ENCODE peak calls at places on chromosomes 16 and 17, in six cellular contexts. Z is neuronal stem cell, K is H1, R is H9, O is mesenchymal stem cell, G is trophoblast cell. C is an unnamed sample.

GRCh38 chr16:11032000-11032921 is 87.9 kb downstream of the CLEC16A start:
- DNase-seq in Z (no peak), G (no peak), R (no peak), K (no peak), O (peak), C (no peak)

GRCh38 chr17:34206569-34206968 is 48.5 kb upstream of the CCL2 start:
- DNase-seq in Z (no peak), K (no peak), R (no peak), O (no peak), G (peak), C (no peak)

GRCh38 chr17:80259642-80260535 is 763 bp upstream of the RNF213 start:
- DNase-seq in Z (peak), R (peak), G (peak), K (no peak), O (peak), C (peak)

GRCh38 chr16:68538880-68539701 is at the start of gene ZFP90:
- DNase-seq in Z (peak), R (peak), G (peak), O (peak), K (peak), C (peak)

GRCh38 chr17:19424934-19425868 is 14.2 kb downstream of the RNF112 start:
- DNase-seq in R (no peak), G (no peak), K (no peak), Z (no peak), O (no peak), C (peak)

GRCh38 chr17:63679214-63679613 is 20.7 kb downstream of the LIMD2 start:
- DNase-seq in R (peak), Z (no peak), K (no peak), O (no peak), G (no peak), C (no peak)

GRCh38 chr17:78722101-78722761 is 59.8 kb downstream of the CYTH1 start:
- DNase-seq in G (no peak), O (no peak), R (no peak), Z (no peak), K (no peak), C (no peak)

GRCh38 chr16:23400387-23400930 is 52.5 kb downstream of the COG7 start:
- DNase-seq in Z (no peak), R (no peak), O (no peak), K (no peak), G (no peak), C (no peak)

GRCh38 chr17:5241861-5242671 is 7.4 kb upstream of the SCIMP start:
- DNase-seq in R (no peak), O (no peak), Z (no peak), K (no peak), G (no peak), C (no peak)

GRCh38 chr16:22198547-22199293 is 7.4 kb upstream of the EEF2K start:
- DNase-seq in R (peak), O (peak), G (no peak), K (no peak), Z (no peak), C (peak)

GRCh38 chr16:27463741-27464662 is 62.0 kb downstream of the IL21R start:
- DNase-seq in Z (no peak), O (no peak), G (no peak), R (no peak), K (no peak), C (no peak)

GRCh38 chr16:70392606-70393005 is 45.9 kb downstream of the DDX19A start:
- DNase-seq in K (no peak), G (no peak), R (no peak), Z (no peak), O (no peak), C (no peak)

GRCh38 chr16:70676571-70677498 is 9.0 kb downstream of the MTSS2 start:
- DNase-seq in Z (no peak), O (no peak), R (no peak), K (no peak), G (no peak), C (no peak)

GRCh38 chr16:89981414-89981813 is 32.9 kb downstream of the DEF8 start:
- DNase-seq in K (no peak), Z (no peak), G (no peak), O (no peak), R (no peak), C (no peak)
- H4K91ac ChIP-seq in K (no peak), Z (no peak), G (no peak), O (no peak), R (no peak), C (no peak)

GRCh38 chr16:13453938-13454553 is 465.9 kb upstream of the ERCC4 start:
- DNase-seq in O (no peak), K (no peak), R (no peak), Z (peak), G (peak), C (no peak)

GRCh38 chr16:13448346-13448745 is 471.6 kb upstream of the ERCC4 start:
- DNase-seq in O (no peak), R (no peak), Z (no peak), G (no peak), K (no peak), C (no peak)

DNA sequence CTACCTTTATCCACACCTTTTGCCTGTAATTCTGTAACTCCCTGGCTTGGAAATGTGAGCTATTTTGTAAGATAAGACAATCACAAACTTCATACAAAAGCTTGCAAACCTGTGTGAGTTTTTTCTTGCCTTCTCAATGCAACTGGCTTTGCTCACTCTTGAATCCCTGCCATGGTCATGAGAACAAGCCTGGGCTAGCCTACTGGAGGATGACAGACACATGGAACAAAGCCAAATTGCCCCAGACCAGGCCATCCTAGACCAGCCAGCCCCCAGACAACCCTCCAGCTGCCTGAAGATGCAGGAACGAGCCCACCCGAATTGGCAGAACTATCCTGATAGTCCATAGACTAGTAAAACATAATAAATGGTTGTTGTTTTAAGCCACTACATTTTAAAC is 466.6 kb upstream of the ERCC4 start:
- DNase-seq in G (no peak), R (no peak), Z (no peak), K (no peak), O (no peak), C (no peak)
- H4K91ac ChIP-seq in G (peak), R (no peak), Z (no peak), K (peak), O (no peak), C (no peak)

GRCh38 chr17:44769230-44769629 is 10.4 kb downstream of the ADAM11 start:
- DNase-seq in R (no peak), K (no peak), Z (no peak), G (no peak), O (no peak), C (no peak)

GRCh38 chr17:44767493-44767892 is 8.7 kb downstream of the ADAM11 start:
- DNase-seq in Z (no peak), R (peak), K (no peak), O (no peak), G (no peak), C (no peak)

GRCh38 chr17:44769647-44770084 is 10.9 kb downstream of the ADAM11 start:
- DNase-seq in Z (no peak), K (no peak), R (no peak), O (no peak), G (no peak), C (no peak)

GRCh38 chr17:44770526-44770925 is 11.7 kb downstream of the ADAM11 start:
- DNase-seq in K (no peak), Z (no peak), R (no peak), G (no peak), O (no peak), C (no peak)

GRCh38 chr17:44768505-44769142 is 9.8 kb downstream of the ADAM11 start:
- DNase-seq in G (no peak), O (no peak), K (no peak), R (no peak), Z (no peak), C (no peak)
- H4K91ac ChIP-seq in G (no peak), O (no peak), K (no peak), R (no peak), Z (no peak), C (no peak)

DNA sequence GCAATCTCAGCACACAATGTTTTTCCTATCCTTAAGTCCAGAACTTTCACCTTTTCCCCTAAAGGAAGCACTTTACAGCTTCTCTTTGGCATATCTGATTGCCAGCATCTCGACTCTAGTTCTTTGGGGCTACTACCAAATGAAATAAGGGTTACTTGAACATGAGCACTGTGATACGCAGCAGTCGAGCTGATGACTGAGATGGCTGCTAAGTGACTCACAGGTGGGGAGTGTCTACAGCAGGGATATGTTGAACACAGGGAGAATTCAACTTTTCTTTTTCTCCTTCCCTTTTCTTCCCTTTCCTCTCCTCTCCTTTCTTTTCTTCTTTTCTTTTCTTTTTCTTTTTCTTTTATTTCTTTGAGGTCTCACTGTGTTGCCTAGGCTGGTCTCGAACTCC is 334.8 kb downstream of the MAF start:
- DNase-seq in O (no peak), G (peak), R (no peak), K (no peak), Z (no peak), C (no peak)
- H4K91ac ChIP-seq in O (no peak), G (no peak), R (no peak), K (no peak), Z (no peak), C (no peak)

DNA sequence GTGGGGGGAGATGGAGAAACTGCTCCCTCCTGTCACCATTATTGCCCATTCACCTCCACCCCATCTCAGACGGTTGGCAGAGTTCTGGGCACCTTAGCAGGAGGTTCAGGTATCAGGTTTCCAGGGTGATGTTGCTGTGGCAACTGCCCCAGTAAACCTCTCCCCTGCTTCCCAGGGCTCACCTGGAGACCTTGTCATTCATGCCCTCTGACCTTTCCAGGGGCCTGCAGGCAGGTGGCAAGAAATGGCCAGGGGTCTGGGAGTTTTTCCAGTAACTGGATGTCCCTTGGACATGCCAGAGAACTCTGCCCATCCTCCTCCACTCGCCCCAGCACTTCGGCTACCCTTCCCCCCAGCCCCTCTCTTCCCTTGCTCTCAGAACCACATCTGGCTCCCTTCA is 8.4 kb downstream of the MLLT6 start:
- DNase-seq in O (no peak), Z (no peak), G (no peak), R (peak), K (no peak), C (no peak)
- H4K91ac ChIP-seq in O (no peak), Z (no peak), G (no peak), R (no peak), K (no peak), C (no peak)

GRCh38 chr16:17321824-17322223 is 148.9 kb downstream of the XYLT1 start:
- DNase-seq in O (no peak), R (no peak), K (no peak), Z (no peak), G (peak), C (no peak)
- H4K91ac ChIP-seq in O (no peak), R (no peak), K (no peak), Z (no peak), G (no peak), C (no peak)

GRCh38 chr17:42313773-42314566 is 25.7 kb downstream of the STAT5A start:
- DNase-seq in O (no peak), G (peak), Z (no peak), R (no peak), K (no peak), C (no peak)
- H4K91ac ChIP-seq in O (no peak), G (no peak), Z (no peak), R (no peak), K (no peak), C (no peak)

GRCh38 chr17:1125775-1126120 is 54.0 kb downstream of the ABR start:
- DNase-seq in R (no peak), K (no peak), G (no peak), Z (no peak), O (no peak), C (no peak)

GRCh38 chr17:1122681-1123396 is 56.9 kb downstream of the ABR start:
- DNase-seq in K (no peak), R (peak), O (peak), G (peak), Z (no peak), C (peak)

GRCh38 chr17:1123397-1124237 is 56.2 kb downstream of the ABR start:
- DNase-seq in G (no peak), K (no peak), Z (no peak), R (no peak), O (no peak), C (no peak)

GRCh38 chr17:1124896-1125774 is 54.6 kb downstream of the ABR start:
- DNase-seq in K (no peak), G (no peak), Z (no peak), O (no peak), R (no peak), C (no peak)

GRCh38 chr17:1124238-1124699 is 55.5 kb downstream of the ABR start:
- DNase-seq in R (no peak), K (no peak), Z (no peak), G (no peak), O (no peak), C (no peak)
- H4K91ac ChIP-seq in R (no peak), K (no peak), Z (peak), G (no peak), O (no peak), C (no peak)

DNA sequence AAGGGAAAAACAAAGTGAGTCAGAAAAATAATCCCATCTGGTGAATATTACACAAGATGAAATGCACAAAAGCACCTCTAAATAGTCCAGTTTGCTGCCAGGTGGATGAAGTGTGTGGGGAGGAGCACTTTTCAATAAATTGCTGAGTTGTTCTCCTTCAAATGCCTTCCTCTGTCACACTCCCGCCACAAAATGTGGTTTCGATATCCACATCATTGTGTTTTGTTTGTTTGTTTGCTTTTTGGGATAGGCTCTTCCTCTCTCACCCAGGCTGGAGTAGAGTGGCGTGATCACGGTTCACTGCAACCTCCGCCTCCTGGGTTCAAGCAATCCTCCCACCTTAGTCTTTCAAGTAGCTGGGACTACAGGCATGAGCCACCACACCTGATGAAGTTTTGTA is 24.6 kb upstream of the SHISA9 start:
- DNase-seq in O (no peak), K (no peak), G (no peak), Z (no peak), R (no peak), C (no peak)
- H4K91ac ChIP-seq in O (no peak), K (no peak), G (no peak), Z (no peak), R (no peak), C (no peak)